ENCODE peak calls at places on chromosomes 11 and 22, in six cellular contexts. One of them, this sample, is unnamed.
A peak's percentile ranks its signal among the peaks of the same experiment; 100 is the strongest.

GRCh38 chr11:76256448-76256847 is 50.1 kb upstream of the WNT11 start:
- DNase-seq in pancreas: no peak
- DNase-seq in stimulated activated CD8-positive, alpha-beta memory T cell treated with anti-CD3 and anti-CD28 coated beads, Interleukin-4, amount 100 ng/mL, for 4 hours: no peak
- DNase-seq in ACHN: no peak
- DNase-seq in astrocyte of the spinal cord: no peak
- DNase-seq in mesendoderm: peak; percentile 27
- DNase-seq in this sample: peak; percentile 63

GRCh38 chr11:11620251-11620965 is 1.4 kb downstream of the GALNT18 start:
- DNase-seq in pancreas: peak; percentile 57
- DNase-seq in stimulated activated CD8-positive, alpha-beta memory T cell treated with anti-CD3 and anti-CD28 coated beads, Interleukin-4, amount 100 ng/mL, for 4 hours: no peak
- DNase-seq in ACHN: peak; percentile 64
- DNase-seq in astrocyte of the spinal cord: peak; percentile 2
- DNase-seq in mesendoderm: peak; percentile 51
- DNase-seq in this sample: peak; percentile 77

GRCh38 chr22:39693943-39694500 is 123.5 kb downstream of the CACNA1I start:
- DNase-seq in pancreas: no peak
- DNase-seq in stimulated activated CD8-positive, alpha-beta memory T cell treated with anti-CD3 and anti-CD28 coated beads, Interleukin-4, amount 100 ng/mL, for 4 hours: no peak
- DNase-seq in ACHN: no peak
- DNase-seq in astrocyte of the spinal cord: no peak
- DNase-seq in mesendoderm: no peak
- DNase-seq in this sample: no peak

GRCh38 chr11:17015639-17016125 is 1.5 kb upstream of the PLEKHA7 start:
- DNase-seq in pancreas: peak; percentile 78
- DNase-seq in stimulated activated CD8-positive, alpha-beta memory T cell treated with anti-CD3 and anti-CD28 coated beads, Interleukin-4, amount 100 ng/mL, for 4 hours: no peak
- DNase-seq in ACHN: no peak
- DNase-seq in astrocyte of the spinal cord: peak; percentile 10
- DNase-seq in mesendoderm: no peak
- DNase-seq in this sample: no peak

GRCh38 chr11:12196335-12196734 is 85.9 kb downstream of the MICAL2 start:
- DNase-seq in pancreas: no peak
- DNase-seq in stimulated activated CD8-positive, alpha-beta memory T cell treated with anti-CD3 and anti-CD28 coated beads, Interleukin-4, amount 100 ng/mL, for 4 hours: no peak
- DNase-seq in ACHN: no peak
- DNase-seq in astrocyte of the spinal cord: no peak
- DNase-seq in mesendoderm: no peak
- DNase-seq in this sample: no peak

GRCh38 chr11:2445948-2446551 is 1.2 kb downstream of the KCNQ1 start:
- DNase-seq in pancreas: peak; percentile 77
- DNase-seq in stimulated activated CD8-positive, alpha-beta memory T cell treated with anti-CD3 and anti-CD28 coated beads, Interleukin-4, amount 100 ng/mL, for 4 hours: no peak
- DNase-seq in ACHN: no peak
- DNase-seq in astrocyte of the spinal cord: no peak
- DNase-seq in mesendoderm: no peak
- DNase-seq in this sample: no peak

GRCh38 chr22:45511847-45512261 is 9.2 kb downstream of the FBLN1 start:
- DNase-seq in pancreas: peak; percentile 24
- DNase-seq in stimulated activated CD8-positive, alpha-beta memory T cell treated with anti-CD3 and anti-CD28 coated beads, Interleukin-4, amount 100 ng/mL, for 4 hours: no peak
- DNase-seq in ACHN: no peak
- DNase-seq in astrocyte of the spinal cord: peak; percentile 92
- DNase-seq in mesendoderm: no peak
- DNase-seq in this sample: no peak

GRCh38 chr11:19162946-19163345 is 38.8 kb downstream of the CSRP3 start:
- DNase-seq in pancreas: no peak
- DNase-seq in stimulated activated CD8-positive, alpha-beta memory T cell treated with anti-CD3 and anti-CD28 coated beads, Interleukin-4, amount 100 ng/mL, for 4 hours: no peak
- DNase-seq in ACHN: no peak
- DNase-seq in astrocyte of the spinal cord: no peak
- DNase-seq in mesendoderm: no peak
- DNase-seq in this sample: no peak

GRCh38 chr22:35183917-35184316 is 73.4 kb upstream of the HMGXB4 start:
- DNase-seq in pancreas: no peak
- DNase-seq in stimulated activated CD8-positive, alpha-beta memory T cell treated with anti-CD3 and anti-CD28 coated beads, Interleukin-4, amount 100 ng/mL, for 4 hours: no peak
- DNase-seq in ACHN: no peak
- DNase-seq in astrocyte of the spinal cord: no peak
- DNase-seq in mesendoderm: no peak
- DNase-seq in this sample: no peak

GRCh38 chr11:95299078-95299611 is 68.1 kb upstream of the SESN3 start:
- DNase-seq in pancreas: no peak
- DNase-seq in stimulated activated CD8-positive, alpha-beta memory T cell treated with anti-CD3 and anti-CD28 coated beads, Interleukin-4, amount 100 ng/mL, for 4 hours: no peak
- DNase-seq in ACHN: no peak
- DNase-seq in astrocyte of the spinal cord: peak; percentile 58
- DNase-seq in mesendoderm: no peak
- DNase-seq in this sample: no peak

GRCh38 chr22:19522881-19523239 is 1.4 kb downstream of the CLDN5 start:
- DNase-seq in pancreas: no peak
- DNase-seq in stimulated activated CD8-positive, alpha-beta memory T cell treated with anti-CD3 and anti-CD28 coated beads, Interleukin-4, amount 100 ng/mL, for 4 hours: no peak
- DNase-seq in ACHN: no peak
- DNase-seq in astrocyte of the spinal cord: no peak
- DNase-seq in mesendoderm: no peak
- DNase-seq in this sample: no peak

GRCh38 chr11:7448126-7448525 is 37.2 kb upstream of the OLFML1 start:
- DNase-seq in pancreas: no peak
- DNase-seq in stimulated activated CD8-positive, alpha-beta memory T cell treated with anti-CD3 and anti-CD28 coated beads, Interleukin-4, amount 100 ng/mL, for 4 hours: no peak
- DNase-seq in ACHN: no peak
- DNase-seq in astrocyte of the spinal cord: no peak
- DNase-seq in mesendoderm: peak; percentile 55
- DNase-seq in this sample: no peak

GRCh38 chr11:119491753-119492455 is 68.9 kb upstream of the THY1 start:
- DNase-seq in pancreas: no peak
- DNase-seq in stimulated activated CD8-positive, alpha-beta memory T cell treated with anti-CD3 and anti-CD28 coated beads, Interleukin-4, amount 100 ng/mL, for 4 hours: no peak
- DNase-seq in ACHN: peak; percentile 11
- DNase-seq in astrocyte of the spinal cord: no peak
- DNase-seq in mesendoderm: peak; percentile 62
- DNase-seq in this sample: no peak